ENCODE peak calls at places on chromosomes 6 and 20, in seven cellular contexts. X, D, N, T, J, V and Z are unnamed samples.

GRCh38 chr6:116605935-116606334 is 10.3 kb upstream of the RSPH4A start:
- DNase-seq in X (no peak), D (no peak), N (no peak), T (no peak), J (no peak), V (no peak), Z (no peak)

GRCh38 chr6:156857573-156857972 is 80.4 kb downstream of the ARID1B start:
- DNase-seq in X (no peak), D (peak), N (no peak), T (no peak), J (no peak), V (no peak), Z (no peak)

GRCh38 chr6:86961432-86962200 is 24.3 kb downstream of the HTR1E start:
- DNase-seq in X (no peak), D (no peak), N (no peak), T (no peak), J (no peak), V (no peak), Z (no peak)

GRCh38 chr6:32609731-32610640 is 20.3 kb upstream of the HLA-DRB1 start:
- DNase-seq in X (no peak), D (peak), N (no peak), T (peak), J (no peak), V (peak), Z (peak)

GRCh38 chr6:43809417-43810305 is 39.6 kb downstream of the VEGFA start:
- DNase-seq in X (no peak), D (peak), N (no peak), T (peak), J (no peak), V (no peak), Z (no peak)

GRCh38 chr20:36777576-36777975 is 4.0 kb upstream of the DSN1 start:
- DNase-seq in X (no peak), D (no peak), N (no peak), T (no peak), J (no peak), V (no peak), Z (no peak)

GRCh38 chr20:4513720-4514119 is 208.0 kb upstream of the PRND start:
- DNase-seq in X (no peak), D (peak), N (no peak), T (no peak), J (no peak), V (no peak), Z (no peak)

GRCh38 chr6:148818939-148819575 is 72.2 kb downstream of the UST start:
- DNase-seq in X (no peak), D (peak), N (no peak), T (no peak), J (no peak), V (no peak), Z (no peak)

GRCh38 chr6:32177182-32177787 is 920 bp upstream of the RNF5 start:
- DNase-seq in X (no peak), D (no peak), N (no peak), T (no peak), J (no peak), V (no peak), Z (no peak)

GRCh38 chr20:2688041-2688591 is 4.5 kb upstream of the EBF4 start:
- DNase-seq in X (no peak), D (peak), N (peak), T (peak), J (peak), V (peak), Z (peak)

GRCh38 chr6:105402981-105403935 is at the start of gene PREP:
- DNase-seq in X (peak), D (peak), N (peak), T (peak), J (peak), V (peak), Z (peak)

GRCh38 chr20:63696628-63697356 is at the start of gene TNFRSF6B:
- DNase-seq in X (no peak), D (no peak), N (peak), T (no peak), J (peak), V (no peak), Z (peak)

GRCh38 chr20:15511551-15511950 is 1061.7 kb downstream of the KIF16B start:
- DNase-seq in X (no peak), D (no peak), N (no peak), T (no peak), J (no peak), V (no peak), Z (no peak)

GRCh38 chr6:109687271-109687721 is 3.7 kb downstream of the AK9 start:
- DNase-seq in X (no peak), D (peak), N (no peak), T (peak), J (no peak), V (no peak), Z (no peak)

GRCh38 chr6:2770171-2770570 is 5.0 kb downstream of the WRNIP1 start:
- DNase-seq in X (no peak), D (no peak), N (no peak), T (no peak), J (no peak), V (no peak), Z (peak)

GRCh38 chr6:73714227-73714626 is 18.2 kb downstream of the CD109 start:
- DNase-seq in X (no peak), D (no peak), N (no peak), T (no peak), J (no peak), V (no peak), Z (no peak)

GRCh38 chr6:73710470-73710869 is 14.5 kb downstream of the CD109 start:
- DNase-seq in X (no peak), D (peak), N (no peak), T (no peak), J (no peak), V (no peak), Z (no peak)

GRCh38 chr6:73712536-73712935 is 16.5 kb downstream of the CD109 start:
- DNase-seq in X (no peak), D (no peak), N (no peak), T (no peak), J (no peak), V (no peak), Z (no peak)

GRCh38 chr6:73713426-73714147 is 17.6 kb downstream of the CD109 start:
- DNase-seq in X (no peak), D (no peak), N (no peak), T (no peak), J (no peak), V (no peak), Z (peak)

GRCh38 chr6:73710948-73711347 is 14.9 kb downstream of the CD109 start:
- DNase-seq in X (no peak), D (no peak), N (no peak), T (no peak), J (no peak), V (no peak), Z (no peak)
- TF ChIP-seq CTCF in X (no peak), D (no peak), N (no peak), T (no peak), J (no peak), V (no peak), Z (no peak)

GRCh38 chr6:151391021-151391470 is 313 bp downstream of the ZBTB2 start:
- DNase-seq in X (peak), D (peak), N (peak), T (peak), J (peak), V (peak), Z (peak)
- TF ChIP-seq CTCF in X (no peak), D (no peak), N (no peak), T (no peak), J (no peak), V (no peak), Z (no peak)

DNA sequence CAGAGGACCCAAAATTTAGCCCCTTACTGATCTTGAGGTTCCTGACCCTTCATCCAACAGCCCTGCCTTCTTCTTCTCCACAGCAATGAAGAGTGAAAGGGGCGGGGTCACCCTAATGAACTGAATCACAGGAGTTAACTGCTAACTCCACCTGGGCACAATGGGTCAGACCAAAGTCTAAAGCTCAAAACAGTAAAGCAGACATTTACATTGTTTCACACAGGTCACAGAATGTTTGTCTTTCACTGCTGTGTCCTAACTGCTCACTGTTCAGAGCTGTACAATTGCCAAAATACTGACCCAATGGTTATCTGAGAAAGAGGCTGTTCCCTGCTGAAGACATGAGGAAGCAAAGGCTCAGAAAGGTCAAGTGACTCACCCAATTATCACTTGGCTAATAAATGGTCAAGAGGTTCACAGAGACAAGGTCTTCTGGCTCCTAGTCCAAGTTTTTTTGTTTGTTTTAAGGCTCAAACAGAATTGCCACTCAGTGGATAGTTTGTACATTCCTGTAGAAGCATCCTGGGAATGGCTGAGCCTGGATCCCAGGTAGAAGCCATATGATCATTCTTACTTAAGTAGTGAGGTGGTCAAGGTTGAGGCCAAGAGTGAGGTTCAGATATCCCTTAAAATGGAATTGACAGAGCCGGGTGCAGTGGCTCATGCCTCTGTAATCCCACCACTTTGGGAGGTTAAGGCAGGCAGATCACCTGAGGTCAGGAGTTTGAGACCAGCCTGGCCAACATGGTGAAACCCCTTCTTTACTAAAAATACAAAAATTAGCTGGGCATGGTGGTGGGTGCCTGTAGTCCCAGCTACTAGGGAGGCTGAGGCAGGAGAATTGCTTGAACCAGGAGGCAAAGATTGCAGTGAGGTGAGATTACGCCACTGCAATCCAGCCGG is 35.1 kb upstream of the FAM83C start:
- DNase-seq in X (no peak), D (peak), N (no peak), T (peak), J (no peak), V (no peak), Z (no peak)
- TF ChIP-seq CTCF in X (no peak), D (no peak), N (no peak), T (no peak), J (no peak), V (no peak), Z (no peak)

DNA sequence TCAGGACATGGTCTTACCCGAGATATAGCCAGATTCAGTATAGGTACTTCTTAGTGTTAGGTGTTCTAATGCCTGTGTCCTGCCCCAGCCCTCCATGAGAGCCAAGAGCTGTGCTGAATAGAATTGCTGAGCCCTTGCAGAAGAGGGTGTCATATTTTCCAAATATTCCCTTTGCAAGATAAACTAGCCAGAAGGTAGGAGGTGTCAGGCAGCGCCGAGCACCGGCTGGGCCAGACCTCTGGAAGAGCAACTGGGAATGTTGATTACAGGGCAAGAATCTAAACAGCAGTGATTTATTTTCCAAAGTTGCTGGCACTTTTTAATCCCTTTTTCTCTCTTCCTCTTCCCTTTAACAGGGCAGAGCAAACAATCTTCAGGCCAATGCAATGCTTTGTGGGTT is 37.1 kb upstream of the EZR start:
- DNase-seq in X (no peak), D (no peak), N (no peak), T (no peak), J (no peak), V (no peak), Z (no peak)
- TF ChIP-seq CTCF in X (no peak), D (no peak), N (no peak), T (no peak), J (no peak), V (no peak), Z (no peak)

DNA sequence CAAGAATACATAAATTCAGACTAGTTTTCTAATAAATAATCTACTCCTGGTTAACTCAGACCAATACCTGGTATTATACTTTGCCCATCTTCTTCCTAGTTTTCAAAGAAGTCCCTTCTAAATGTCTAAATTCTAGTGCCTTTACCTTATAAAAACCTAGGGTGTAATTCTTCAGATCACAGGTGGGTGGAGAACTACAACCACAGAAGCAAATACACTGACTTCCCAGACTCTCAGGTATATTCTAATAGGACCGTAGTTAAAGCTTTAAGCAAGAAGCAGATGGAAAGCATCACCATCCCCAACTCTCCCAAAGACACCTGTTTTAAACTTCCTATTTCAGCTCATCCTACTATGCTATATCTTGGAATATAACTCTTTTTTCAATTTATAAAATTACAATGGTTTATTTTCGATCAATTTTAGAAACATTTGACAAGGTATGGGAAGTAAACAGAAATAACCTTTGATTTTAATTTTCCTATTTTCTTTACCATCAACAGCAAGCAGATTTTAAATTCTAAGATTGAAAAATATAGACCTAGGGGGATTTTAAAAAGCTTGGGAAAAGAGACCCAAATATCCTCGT is 15.8 kb downstream of the MAN1A1 start:
- DNase-seq in X (no peak), D (no peak), N (no peak), T (no peak), J (no peak), V (no peak), Z (no peak)
- TF ChIP-seq CTCF in X (no peak), D (peak), N (peak), T (peak), J (peak), V (peak), Z (no peak)